ENCODE peak calls at places on chromosomes 4 and X, in six cellular contexts. L, Z, Q, W, H and X are unnamed samples.

GRCh38 chrX:1417921-1418875 is 26.3 kb upstream of the SLC25A6 start:
- DNase-seq in L (no peak), Z (no peak), Q (no peak), W (peak; percentile 52), H (no peak), X (no peak)

GRCh38 chrX:118350221-118350620 is 4.3 kb downstream of the WDR44 start:
- DNase-seq in L (no peak), Z (no peak), Q (no peak), W (no peak), H (no peak), X (no peak)

GRCh38 chrX:41692162-41692749 is 3.5 kb downstream of the GPR34 start:
- DNase-seq in L (no peak), Z (no peak), Q (no peak), W (no peak), H (no peak), X (peak; percentile 8)

GRCh38 chr4:118941799-118942198 is 53.1 kb downstream of the SYNPO2 start:
- DNase-seq in L (no peak), Z (no peak), Q (no peak), W (no peak), H (no peak), X (no peak)

GRCh38 chr4:174591243-174592021 is 69.1 kb upstream of the HPGD start:
- DNase-seq in L (no peak), Z (no peak), Q (no peak), W (no peak), H (no peak), X (no peak)

GRCh38 chr4:43339435-43339834 is 446.9 kb downstream of the GRXCR1 start:
- DNase-seq in L (no peak), Z (no peak), Q (no peak), W (no peak), H (no peak), X (no peak)

GRCh38 chr4:4637710-4638109 is 95.9 kb upstream of the STX18 start:
- DNase-seq in L (no peak), Z (no peak), Q (no peak), W (no peak), H (no peak), X (no peak)

GRCh38 chr4:168656055-168656660 is 159.3 kb downstream of the PALLD start:
- DNase-seq in L (no peak), Z (no peak), Q (no peak), W (no peak), H (no peak), X (no peak)

GRCh38 chr4:104424368-104424921 is 70.2 kb downstream of the CXXC4 start:
- DNase-seq in L (no peak), Z (no peak), Q (no peak), W (no peak), H (no peak), X (no peak)

GRCh38 chr4:2402453-2402852 is 16.0 kb downstream of the ZFYVE28 start:
- DNase-seq in L (no peak), Z (no peak), Q (no peak), W (no peak), H (no peak), X (no peak)

GRCh38 chrX:140509468-140510305 is 4.8 kb upstream of the SOX3 start:
- DNase-seq in L (peak; percentile 37), Z (no peak), Q (no peak), W (no peak), H (no peak), X (no peak)

GRCh38 chr4:149344436-149344835 is 471.2 kb downstream of the IQCM start:
- DNase-seq in L (no peak), Z (no peak), Q (no peak), W (no peak), H (no peak), X (no peak)

GRCh38 chr4:106809083-106809482 is 227.0 kb downstream of the DKK2 start:
- DNase-seq in L (peak; percentile 35), Z (peak; percentile 9), Q (no peak), W (no peak), H (no peak), X (no peak)

GRCh38 chr4:3387154-3387942 is 54.4 kb upstream of the HGFAC start:
- DNase-seq in L (no peak), Z (no peak), Q (no peak), W (no peak), H (no peak), X (no peak)

GRCh38 chr4:6410078-6410477 is 62.3 kb downstream of the PPP2R2C start:
- DNase-seq in L (no peak), Z (no peak), Q (no peak), W (peak; percentile 43), H (no peak), X (no peak)

GRCh38 chr4:16598241-16599224 is 299.9 kb downstream of the LDB2 start:
- DNase-seq in L (no peak), Z (no peak), Q (no peak), W (no peak), H (no peak), X (no peak)

DNA sequence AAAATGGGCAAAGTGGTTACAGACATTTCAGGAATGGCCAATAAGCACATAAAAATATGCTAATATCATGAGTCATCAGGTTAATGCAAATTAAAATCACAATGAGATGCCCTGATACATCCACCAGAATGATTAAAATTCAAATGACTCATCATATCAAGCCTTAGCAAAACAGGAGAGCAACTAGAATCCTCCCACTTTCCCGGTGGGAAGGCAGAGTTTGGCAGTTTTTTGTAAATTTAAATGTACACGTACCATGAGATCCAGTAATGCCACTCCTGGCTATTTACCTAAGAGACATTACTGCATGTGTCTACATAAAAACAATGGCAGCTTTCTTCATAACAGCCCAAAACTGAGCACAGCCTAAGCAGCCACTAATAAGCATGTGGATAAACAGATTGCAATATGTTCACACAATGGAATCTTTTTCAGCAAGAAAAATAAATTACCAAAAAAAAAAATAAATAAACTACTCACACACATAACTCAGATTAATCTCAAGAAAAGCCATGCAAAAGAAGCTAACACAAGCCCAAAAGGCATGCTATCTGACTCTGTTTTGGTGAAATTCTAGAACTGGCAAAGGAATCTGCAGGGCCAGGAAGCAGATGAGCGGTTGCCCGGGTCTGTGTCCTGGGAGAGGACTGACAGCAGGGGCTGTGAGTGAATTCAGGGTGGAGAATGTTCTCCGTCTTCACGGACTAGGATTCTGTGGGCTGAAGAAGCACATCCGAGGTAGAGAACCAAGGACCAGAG is 48.8 kb downstream of the AFAP1 start:
- DNase-seq in L (peak; percentile 35), Z (no peak), Q (no peak), W (no peak), H (no peak), X (no peak)
- H3K27ac ChIP-seq in L (peak overlapping the region; percentile 64), Z (no peak overlapping the region), Q (no peak overlapping the region), W (peak overlapping the region; percentile 17), H (no peak overlapping the region), X (peak overlapping the region; percentile 38)

DNA sequence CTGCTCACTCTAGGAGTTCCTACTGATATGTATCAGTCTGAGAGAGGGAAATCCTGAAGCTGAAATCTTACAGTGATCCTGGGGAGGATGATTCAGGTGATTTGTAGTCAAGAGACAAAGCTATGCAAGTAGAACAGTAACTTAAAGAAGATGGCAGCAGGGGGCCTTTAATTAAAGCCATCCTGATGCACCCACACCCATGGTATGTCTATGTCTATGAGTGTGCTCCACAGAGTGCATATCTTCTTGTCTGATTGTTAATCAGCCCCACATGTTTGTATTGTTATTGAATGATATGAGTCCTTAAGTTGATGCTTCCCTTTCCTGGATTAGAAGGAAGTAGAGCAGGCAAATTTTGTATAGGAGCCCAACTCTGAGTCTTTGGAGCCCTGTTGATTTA is 78.8 kb downstream of the NHS start:
- DNase-seq in L (no peak), Z (no peak), Q (no peak), W (no peak), H (no peak), X (no peak)
- H3K27ac ChIP-seq in L (no peak overlapping the region), Z (no peak overlapping the region), Q (no peak overlapping the region), W (no peak overlapping the region), H (no peak overlapping the region), X (no peak overlapping the region)

GRCh38 chrX:137547291-137547690 is 18.6 kb upstream of the ZIC3 start:
- DNase-seq in L (peak; percentile 45), Z (no peak), Q (no peak), W (no peak), H (no peak), X (no peak)

GRCh38 chrX:137549073-137549472 is 16.9 kb upstream of the ZIC3 start:
- DNase-seq in L (peak; percentile 40), Z (no peak), Q (no peak), W (no peak), H (no peak), X (no peak)

GRCh38 chrX:137548261-137548660 is 17.7 kb upstream of the ZIC3 start:
- DNase-seq in L (no peak), Z (no peak), Q (no peak), W (no peak), H (no peak), X (no peak)

GRCh38 chrX:137549846-137550534 is 15.9 kb upstream of the ZIC3 start:
- DNase-seq in L (peak; percentile 66), Z (no peak), Q (no peak), W (no peak), H (no peak), X (no peak)

DNA sequence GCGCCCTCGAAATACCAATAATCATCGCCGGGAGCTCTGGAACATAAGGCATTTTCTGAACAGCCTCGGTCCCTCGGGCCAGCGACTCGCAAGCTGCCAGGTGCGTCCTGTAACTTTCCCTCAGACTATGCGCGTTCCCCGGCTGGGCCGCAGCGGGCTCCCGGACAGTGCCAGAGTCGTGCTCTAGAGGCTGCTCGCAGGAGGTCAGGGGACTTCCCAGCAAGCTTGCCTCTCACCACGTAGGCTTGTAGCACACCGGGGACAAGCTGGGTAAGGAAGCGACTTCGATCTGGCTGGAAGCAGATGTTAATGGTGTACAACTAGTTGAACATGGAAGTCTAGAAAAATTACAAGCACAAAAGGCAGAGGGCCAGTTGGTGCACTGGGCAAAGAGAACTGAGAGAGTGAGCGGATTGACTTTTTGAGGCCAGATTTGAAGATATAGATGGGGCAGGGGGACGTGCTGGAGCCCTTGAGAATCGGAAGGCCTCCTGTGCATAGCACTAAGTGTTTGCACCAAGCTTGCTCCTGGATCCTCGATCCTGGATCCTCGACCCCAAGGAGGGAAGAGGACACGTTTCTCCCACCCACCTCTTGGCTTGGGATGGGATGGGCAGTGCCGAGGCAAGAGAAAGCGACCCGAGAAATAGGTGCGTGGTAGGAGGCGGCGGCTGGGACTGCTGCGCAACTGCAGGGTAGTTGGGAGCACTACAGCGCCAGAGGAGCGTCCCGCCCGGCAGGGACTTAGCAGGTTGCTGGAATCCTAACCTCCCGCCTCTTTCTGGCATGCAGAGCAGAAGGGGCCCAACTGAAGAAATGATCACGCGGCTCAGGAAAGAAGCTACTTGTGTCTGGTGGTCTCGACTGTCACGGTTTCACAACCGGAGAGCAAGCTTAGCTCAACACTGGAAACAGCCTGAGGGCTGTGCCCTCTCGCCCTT is 19.9 kb upstream of the ZIC3 start:
- DNase-seq in L (peak; percentile 56), Z (no peak), Q (no peak), W (no peak), H (no peak), X (no peak)
- H3K27ac ChIP-seq in L (no peak overlapping the region), Z (no peak overlapping the region), Q (no peak overlapping the region), W (no peak overlapping the region), H (no peak overlapping the region), X (no peak overlapping the region)

DNA sequence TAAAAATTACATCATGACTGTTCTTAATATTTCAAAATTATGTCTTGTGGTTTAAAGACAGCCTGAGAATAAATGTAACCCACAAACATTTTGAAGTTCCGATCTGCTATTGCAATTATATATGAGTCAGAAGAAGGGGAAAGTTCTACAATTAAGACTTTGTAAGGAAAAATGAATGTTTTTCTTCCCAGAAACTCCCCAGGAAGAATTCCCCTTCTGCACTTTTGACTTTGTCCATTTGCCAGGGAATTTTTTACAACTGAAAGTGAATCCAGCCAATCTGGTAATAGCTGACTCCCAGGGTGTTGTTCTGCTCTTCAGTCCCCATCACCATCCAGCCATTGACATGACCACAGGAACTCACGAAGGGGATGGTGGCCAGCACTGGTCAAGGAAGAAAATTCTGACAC is 61.6 kb upstream of the NOCT start:
- DNase-seq in L (no peak), Z (peak; percentile 43), Q (no peak), W (no peak), H (peak; percentile 35), X (peak; percentile 14)
- H3K27ac ChIP-seq in L (no peak overlapping the region), Z (peak overlapping the region; percentile 47), Q (peak overlapping the region; percentile 51), W (no peak overlapping the region), H (no peak overlapping the region), X (peak overlapping the region; percentile 76)

GRCh38 chrX:65741823-65742222 is 74.4 kb downstream of the MSN start:
- DNase-seq in L (no peak), Z (no peak), Q (no peak), W (no peak), H (no peak), X (no peak)
- H3K27ac ChIP-seq in L (no peak overlapping the region), Z (no peak overlapping the region), Q (no peak overlapping the region), W (no peak overlapping the region), H (no peak overlapping the region), X (no peak overlapping the region)